ENCODE peak calls at places on chromosomes 5 and 9, in ten cellular contexts. W is T-helper 9 cell; X is M059J; O is ecto neural progenitor cell; H is naive thymus-derived CD4-positive, alpha-beta T cell; C is GM04504; J is HFFc6; R is HFF-Myc; Y is GM10248; G is dorsolateral prefrontal cortex. I is an unnamed sample.

GRCh38 chr5:61333351-61334223 is 1.5 kb downstream of the ZSWIM6 start:
- DNase-seq in Y (peak; percentile 41), C (no peak), O (peak; percentile 76), R (no peak), G (no peak), J (no peak), H (peak; percentile 36), X (peak; percentile 46), W (peak; percentile 15), I (peak; percentile 53)

GRCh38 chr5:149365418-149365817 is 7.6 kb downstream of the PCYOX1L start:
- DNase-seq in H (no peak), J (no peak), C (no peak), Y (no peak), X (no peak), O (no peak), R (no peak), G (no peak), W (no peak), I (no peak)

GRCh38 chr5:27093296-27093695 is 54.9 kb upstream of the CDH9 start:
- DNase-seq in C (no peak), Y (no peak), H (no peak), J (no peak), O (no peak), R (no peak), W (no peak), X (peak; percentile 7), G (no peak), I (no peak)

GRCh38 chr9:98503867-98504800 is 204.6 kb downstream of the GABBR2 start:
- DNase-seq in C (no peak), Y (no peak), X (no peak), W (no peak), J (no peak), H (no peak), R (no peak), G (no peak), O (no peak), I (no peak)

GRCh38 chr5:1254196-1254595 is 29.0 kb downstream of the SLC6A18 start:
- DNase-seq in Y (no peak), R (no peak), J (no peak), H (no peak), X (no peak), O (no peak), W (no peak), G (no peak), C (no peak), I (no peak)

GRCh38 chr9:71121275-71122168 is at the start of gene TRPM3:
- DNase-seq in O (peak; percentile 79), R (no peak), W (no peak), H (no peak), C (no peak), J (no peak), Y (no peak), X (no peak), G (no peak), I (no peak)

GRCh38 chr5:158658439-158659230 is 441.1 kb downstream of the EBF1 start:
- DNase-seq in W (no peak), R (no peak), X (no peak), O (no peak), J (no peak), H (no peak), Y (no peak), G (no peak), C (no peak), I (no peak)

GRCh38 chr5:113231653-113232000 is 203.2 kb downstream of the TSSK1B start:
- DNase-seq in X (no peak), O (no peak), Y (no peak), J (no peak), H (no peak), R (no peak), C (no peak), W (no peak), G (no peak), I (no peak)

GRCh38 chr9:131755541-131756198 is 15.8 kb upstream of the RAPGEF1 start:
- DNase-seq in W (peak; percentile 86), G (peak; percentile 87), C (peak; percentile 44), X (peak; percentile 77), R (peak; percentile 64), Y (peak; percentile 82), H (peak; percentile 84), O (peak; percentile 88), J (peak; percentile 68), I (peak; percentile 77)